ENCODE peak calls at places on chromosomes 5 and 9, in ten cellular contexts. One of them, this sample, is unnamed.

GRCh38 chr5:78995521-78995920 is 10.4 kb upstream of the ARSB start:
- DNase-seq in T-helper 1 cell: no peak
- DNase-seq in NCI-H748 treated with DMSO at 0.1 percent for 48 hours: no peak
- DNase-seq in left ventricle myocardium inferior: no peak
- DNase-seq in cardiac fibroblast: no peak
- DNase-seq in breast epithelium: no peak
- DNase-seq in activated gamma-delta T cell treated with Interleukin-2 at 50 U/mL for 16 hours: no peak
- DNase-seq in stimulated activated naive CD8-positive, alpha-beta T cell treated with anti-CD3 and anti-CD28 coated beads, Interleukin-15, amount 100 ng/mL, for 72 hours: no peak
- DNase-seq in EH: no peak
- DNase-seq in glutamatergic neuron: no peak
- DNase-seq in this sample: no peak

GRCh38 chr9:93306081-93306480 is 122.1 kb downstream of the WNK2 start:
- DNase-seq in T-helper 1 cell: no peak
- DNase-seq in NCI-H748 treated with DMSO at 0.1 percent for 48 hours: no peak
- DNase-seq in left ventricle myocardium inferior: no peak
- DNase-seq in cardiac fibroblast: no peak
- DNase-seq in breast epithelium: peak; percentile 7
- DNase-seq in activated gamma-delta T cell treated with Interleukin-2 at 50 U/mL for 16 hours: no peak
- DNase-seq in stimulated activated naive CD8-positive, alpha-beta T cell treated with anti-CD3 and anti-CD28 coated beads, Interleukin-15, amount 100 ng/mL, for 72 hours: no peak
- DNase-seq in EH: no peak
- DNase-seq in glutamatergic neuron: no peak
- DNase-seq in this sample: no peak

GRCh38 chr9:127162567-127163365 is 40.3 kb upstream of the ANGPTL2 start:
- DNase-seq in T-helper 1 cell: no peak
- DNase-seq in NCI-H748 treated with DMSO at 0.1 percent for 48 hours: no peak
- DNase-seq in left ventricle myocardium inferior: no peak
- DNase-seq in cardiac fibroblast: no peak
- DNase-seq in breast epithelium: no peak
- DNase-seq in activated gamma-delta T cell treated with Interleukin-2 at 50 U/mL for 16 hours: no peak
- DNase-seq in stimulated activated naive CD8-positive, alpha-beta T cell treated with anti-CD3 and anti-CD28 coated beads, Interleukin-15, amount 100 ng/mL, for 72 hours: no peak
- DNase-seq in EH: peak; percentile 12
- DNase-seq in glutamatergic neuron: no peak
- DNase-seq in this sample: no peak

GRCh38 chr5:119269061-119269579 is 86.7 kb upstream of the TNFAIP8 start:
- DNase-seq in T-helper 1 cell: no peak
- DNase-seq in NCI-H748 treated with DMSO at 0.1 percent for 48 hours: peak; percentile 60
- DNase-seq in left ventricle myocardium inferior: peak; percentile 20
- DNase-seq in cardiac fibroblast: peak; percentile 30
- DNase-seq in breast epithelium: peak; percentile 26
- DNase-seq in activated gamma-delta T cell treated with Interleukin-2 at 50 U/mL for 16 hours: no peak
- DNase-seq in stimulated activated naive CD8-positive, alpha-beta T cell treated with anti-CD3 and anti-CD28 coated beads, Interleukin-15, amount 100 ng/mL, for 72 hours: peak; percentile 51
- DNase-seq in EH: peak; percentile 36
- DNase-seq in glutamatergic neuron: no peak
- DNase-seq in this sample: peak; percentile 31

GRCh38 chr5:118723021-118723338 is 265.4 kb downstream of the DTWD2 start:
- DNase-seq in T-helper 1 cell: no peak
- DNase-seq in NCI-H748 treated with DMSO at 0.1 percent for 48 hours: no peak
- DNase-seq in left ventricle myocardium inferior: no peak
- DNase-seq in cardiac fibroblast: no peak
- DNase-seq in breast epithelium: no peak
- DNase-seq in activated gamma-delta T cell treated with Interleukin-2 at 50 U/mL for 16 hours: no peak
- DNase-seq in stimulated activated naive CD8-positive, alpha-beta T cell treated with anti-CD3 and anti-CD28 coated beads, Interleukin-15, amount 100 ng/mL, for 72 hours: no peak
- DNase-seq in EH: no peak
- DNase-seq in glutamatergic neuron: no peak
- DNase-seq in this sample: no peak

GRCh38 chr5:151483176-151483575 is 35.8 kb downstream of the SLC36A1 start:
- DNase-seq in T-helper 1 cell: no peak
- DNase-seq in NCI-H748 treated with DMSO at 0.1 percent for 48 hours: no peak
- DNase-seq in left ventricle myocardium inferior: no peak
- DNase-seq in cardiac fibroblast: peak; percentile 25
- DNase-seq in breast epithelium: no peak
- DNase-seq in activated gamma-delta T cell treated with Interleukin-2 at 50 U/mL for 16 hours: no peak
- DNase-seq in stimulated activated naive CD8-positive, alpha-beta T cell treated with anti-CD3 and anti-CD28 coated beads, Interleukin-15, amount 100 ng/mL, for 72 hours: no peak
- DNase-seq in EH: no peak
- DNase-seq in glutamatergic neuron: no peak
- DNase-seq in this sample: peak; percentile 58

GRCh38 chr9:21966140-21966851 is 27.9 kb downstream of the CDKN2A start:
- DNase-seq in T-helper 1 cell: no peak
- DNase-seq in NCI-H748 treated with DMSO at 0.1 percent for 48 hours: no peak
- DNase-seq in left ventricle myocardium inferior: no peak
- DNase-seq in cardiac fibroblast: no peak
- DNase-seq in breast epithelium: no peak
- DNase-seq in activated gamma-delta T cell treated with Interleukin-2 at 50 U/mL for 16 hours: no peak
- DNase-seq in stimulated activated naive CD8-positive, alpha-beta T cell treated with anti-CD3 and anti-CD28 coated beads, Interleukin-15, amount 100 ng/mL, for 72 hours: no peak
- DNase-seq in EH: no peak
- DNase-seq in glutamatergic neuron: no peak
- DNase-seq in this sample: no peak

GRCh38 chr5:90022711-90023053 is 386.9 kb downstream of the CETN3 start:
- DNase-seq in T-helper 1 cell: no peak
- DNase-seq in NCI-H748 treated with DMSO at 0.1 percent for 48 hours: no peak
- DNase-seq in left ventricle myocardium inferior: no peak
- DNase-seq in cardiac fibroblast: peak; percentile 24
- DNase-seq in breast epithelium: no peak
- DNase-seq in activated gamma-delta T cell treated with Interleukin-2 at 50 U/mL for 16 hours: no peak
- DNase-seq in stimulated activated naive CD8-positive, alpha-beta T cell treated with anti-CD3 and anti-CD28 coated beads, Interleukin-15, amount 100 ng/mL, for 72 hours: no peak
- DNase-seq in EH: no peak
- DNase-seq in glutamatergic neuron: no peak
- DNase-seq in this sample: no peak

GRCh38 chr5:127923804-127924570 is 159.6 kb upstream of the SLC12A2 start:
- DNase-seq in T-helper 1 cell: no peak
- DNase-seq in NCI-H748 treated with DMSO at 0.1 percent for 48 hours: no peak
- DNase-seq in left ventricle myocardium inferior: no peak
- DNase-seq in cardiac fibroblast: no peak
- DNase-seq in breast epithelium: no peak
- DNase-seq in activated gamma-delta T cell treated with Interleukin-2 at 50 U/mL for 16 hours: no peak
- DNase-seq in stimulated activated naive CD8-positive, alpha-beta T cell treated with anti-CD3 and anti-CD28 coated beads, Interleukin-15, amount 100 ng/mL, for 72 hours: no peak
- DNase-seq in EH: no peak
- DNase-seq in glutamatergic neuron: no peak
- DNase-seq in this sample: no peak

GRCh38 chr5:104942735-104943134 is 1380.1 kb upstream of the NUDT12 start:
- DNase-seq in T-helper 1 cell: no peak
- DNase-seq in NCI-H748 treated with DMSO at 0.1 percent for 48 hours: no peak
- DNase-seq in left ventricle myocardium inferior: no peak
- DNase-seq in cardiac fibroblast: no peak
- DNase-seq in breast epithelium: no peak
- DNase-seq in activated gamma-delta T cell treated with Interleukin-2 at 50 U/mL for 16 hours: no peak
- DNase-seq in stimulated activated naive CD8-positive, alpha-beta T cell treated with anti-CD3 and anti-CD28 coated beads, Interleukin-15, amount 100 ng/mL, for 72 hours: no peak
- DNase-seq in EH: no peak
- DNase-seq in glutamatergic neuron: no peak
- DNase-seq in this sample: no peak

GRCh38 chr9:100933656-100934055 is 94.9 kb upstream of the PLPPR1 start:
- DNase-seq in T-helper 1 cell: no peak
- DNase-seq in NCI-H748 treated with DMSO at 0.1 percent for 48 hours: no peak
- DNase-seq in left ventricle myocardium inferior: no peak
- DNase-seq in cardiac fibroblast: peak; percentile 48
- DNase-seq in breast epithelium: no peak
- DNase-seq in activated gamma-delta T cell treated with Interleukin-2 at 50 U/mL for 16 hours: no peak
- DNase-seq in stimulated activated naive CD8-positive, alpha-beta T cell treated with anti-CD3 and anti-CD28 coated beads, Interleukin-15, amount 100 ng/mL, for 72 hours: no peak
- DNase-seq in EH: peak; percentile 15
- DNase-seq in glutamatergic neuron: no peak
- DNase-seq in this sample: peak; percentile 45

GRCh38 chr9:92155221-92155620 is 40.0 kb upstream of the SPTLC1 start:
- DNase-seq in T-helper 1 cell: no peak
- DNase-seq in NCI-H748 treated with DMSO at 0.1 percent for 48 hours: no peak
- DNase-seq in left ventricle myocardium inferior: no peak
- DNase-seq in cardiac fibroblast: no peak
- DNase-seq in breast epithelium: no peak
- DNase-seq in activated gamma-delta T cell treated with Interleukin-2 at 50 U/mL for 16 hours: no peak
- DNase-seq in stimulated activated naive CD8-positive, alpha-beta T cell treated with anti-CD3 and anti-CD28 coated beads, Interleukin-15, amount 100 ng/mL, for 72 hours: no peak
- DNase-seq in EH: no peak
- DNase-seq in glutamatergic neuron: no peak
- DNase-seq in this sample: no peak

GRCh38 chr5:156326718-156327259 is at the start of gene SGCD:
- DNase-seq in T-helper 1 cell: no peak
- DNase-seq in NCI-H748 treated with DMSO at 0.1 percent for 48 hours: no peak
- DNase-seq in left ventricle myocardium inferior: peak; percentile 71
- DNase-seq in cardiac fibroblast: peak; percentile 33
- DNase-seq in breast epithelium: no peak
- DNase-seq in activated gamma-delta T cell treated with Interleukin-2 at 50 U/mL for 16 hours: no peak
- DNase-seq in stimulated activated naive CD8-positive, alpha-beta T cell treated with anti-CD3 and anti-CD28 coated beads, Interleukin-15, amount 100 ng/mL, for 72 hours: no peak
- DNase-seq in EH: peak; percentile 94
- DNase-seq in glutamatergic neuron: peak; percentile 20
- DNase-seq in this sample: peak; percentile 97

GRCh38 chr9:111691686-111692329 is 30.4 kb downstream of the GNG10 start:
- DNase-seq in T-helper 1 cell: no peak
- DNase-seq in NCI-H748 treated with DMSO at 0.1 percent for 48 hours: peak; percentile 17
- DNase-seq in left ventricle myocardium inferior: no peak
- DNase-seq in cardiac fibroblast: peak; percentile 64
- DNase-seq in breast epithelium: no peak
- DNase-seq in activated gamma-delta T cell treated with Interleukin-2 at 50 U/mL for 16 hours: no peak
- DNase-seq in stimulated activated naive CD8-positive, alpha-beta T cell treated with anti-CD3 and anti-CD28 coated beads, Interleukin-15, amount 100 ng/mL, for 72 hours: no peak
- DNase-seq in EH: peak; percentile 54
- DNase-seq in glutamatergic neuron: no peak
- DNase-seq in this sample: peak; percentile 49

GRCh38 chr5:176851871-176852270 is 41.5 kb downstream of the UNC5A start:
- DNase-seq in T-helper 1 cell: no peak
- DNase-seq in NCI-H748 treated with DMSO at 0.1 percent for 48 hours: no peak
- DNase-seq in left ventricle myocardium inferior: no peak
- DNase-seq in cardiac fibroblast: no peak
- DNase-seq in breast epithelium: no peak
- DNase-seq in activated gamma-delta T cell treated with Interleukin-2 at 50 U/mL for 16 hours: no peak
- DNase-seq in stimulated activated naive CD8-positive, alpha-beta T cell treated with anti-CD3 and anti-CD28 coated beads, Interleukin-15, amount 100 ng/mL, for 72 hours: no peak
- DNase-seq in EH: no peak
- DNase-seq in glutamatergic neuron: no peak
- DNase-seq in this sample: no peak

GRCh38 chr9:105466898-105467455 is 19.1 kb downstream of the FSD1L start:
- DNase-seq in T-helper 1 cell: no peak
- DNase-seq in NCI-H748 treated with DMSO at 0.1 percent for 48 hours: no peak
- DNase-seq in left ventricle myocardium inferior: no peak
- DNase-seq in cardiac fibroblast: no peak
- DNase-seq in breast epithelium: no peak
- DNase-seq in activated gamma-delta T cell treated with Interleukin-2 at 50 U/mL for 16 hours: no peak
- DNase-seq in stimulated activated naive CD8-positive, alpha-beta T cell treated with anti-CD3 and anti-CD28 coated beads, Interleukin-15, amount 100 ng/mL, for 72 hours: no peak
- DNase-seq in EH: peak; percentile 43
- DNase-seq in glutamatergic neuron: no peak
- DNase-seq in this sample: peak; percentile 47

GRCh38 chr5:8848362-8848761 is 697.5 kb downstream of the SEMA5A start:
- DNase-seq in T-helper 1 cell: no peak
- DNase-seq in NCI-H748 treated with DMSO at 0.1 percent for 48 hours: peak; percentile 73
- DNase-seq in left ventricle myocardium inferior: no peak
- DNase-seq in cardiac fibroblast: no peak
- DNase-seq in breast epithelium: no peak
- DNase-seq in activated gamma-delta T cell treated with Interleukin-2 at 50 U/mL for 16 hours: no peak
- DNase-seq in stimulated activated naive CD8-positive, alpha-beta T cell treated with anti-CD3 and anti-CD28 coated beads, Interleukin-15, amount 100 ng/mL, for 72 hours: no peak
- DNase-seq in EH: no peak
- DNase-seq in glutamatergic neuron: no peak
- DNase-seq in this sample: no peak

GRCh38 chr5:169286572-169287325 is 14.2 kb downstream of the SLIT3 start:
- DNase-seq in T-helper 1 cell: no peak
- DNase-seq in NCI-H748 treated with DMSO at 0.1 percent for 48 hours: no peak
- DNase-seq in left ventricle myocardium inferior: peak; percentile 38
- DNase-seq in cardiac fibroblast: no peak
- DNase-seq in breast epithelium: no peak
- DNase-seq in activated gamma-delta T cell treated with Interleukin-2 at 50 U/mL for 16 hours: no peak
- DNase-seq in stimulated activated naive CD8-positive, alpha-beta T cell treated with anti-CD3 and anti-CD28 coated beads, Interleukin-15, amount 100 ng/mL, for 72 hours: no peak
- DNase-seq in EH: no peak
- DNase-seq in glutamatergic neuron: no peak
- DNase-seq in this sample: peak; percentile 40

GRCh38 chr5:90158131-90158530 is 251.4 kb downstream of the CETN3 start:
- DNase-seq in T-helper 1 cell: no peak
- DNase-seq in NCI-H748 treated with DMSO at 0.1 percent for 48 hours: no peak
- DNase-seq in left ventricle myocardium inferior: no peak
- DNase-seq in cardiac fibroblast: no peak
- DNase-seq in breast epithelium: no peak
- DNase-seq in activated gamma-delta T cell treated with Interleukin-2 at 50 U/mL for 16 hours: no peak
- DNase-seq in stimulated activated naive CD8-positive, alpha-beta T cell treated with anti-CD3 and anti-CD28 coated beads, Interleukin-15, amount 100 ng/mL, for 72 hours: no peak
- DNase-seq in EH: no peak
- DNase-seq in glutamatergic neuron: no peak
- DNase-seq in this sample: no peak

GRCh38 chr5:53399921-53400697 is 80.3 kb upstream of the FST start:
- DNase-seq in T-helper 1 cell: no peak
- DNase-seq in NCI-H748 treated with DMSO at 0.1 percent for 48 hours: no peak
- DNase-seq in left ventricle myocardium inferior: no peak
- DNase-seq in cardiac fibroblast: peak; percentile 66
- DNase-seq in breast epithelium: no peak
- DNase-seq in activated gamma-delta T cell treated with Interleukin-2 at 50 U/mL for 16 hours: no peak
- DNase-seq in stimulated activated naive CD8-positive, alpha-beta T cell treated with anti-CD3 and anti-CD28 coated beads, Interleukin-15, amount 100 ng/mL, for 72 hours: no peak
- DNase-seq in EH: peak; percentile 55
- DNase-seq in glutamatergic neuron: no peak
- DNase-seq in this sample: peak; percentile 56

GRCh38 chr5:131640043-131640856 is 5.2 kb upstream of the RAPGEF6 start:
- DNase-seq in T-helper 1 cell: peak; percentile 18
- DNase-seq in NCI-H748 treated with DMSO at 0.1 percent for 48 hours: no peak
- DNase-seq in left ventricle myocardium inferior: no peak
- DNase-seq in cardiac fibroblast: peak; percentile 72
- DNase-seq in breast epithelium: no peak
- DNase-seq in activated gamma-delta T cell treated with Interleukin-2 at 50 U/mL for 16 hours: peak; percentile 33
- DNase-seq in stimulated activated naive CD8-positive, alpha-beta T cell treated with anti-CD3 and anti-CD28 coated beads, Interleukin-15, amount 100 ng/mL, for 72 hours: peak; percentile 67
- DNase-seq in EH: no peak
- DNase-seq in glutamatergic neuron: no peak
- DNase-seq in this sample: peak; percentile 70

GRCh38 chr5:134468921-134469400 is 56.5 kb upstream of the JADE2 start:
- DNase-seq in T-helper 1 cell: no peak
- DNase-seq in NCI-H748 treated with DMSO at 0.1 percent for 48 hours: no peak
- DNase-seq in left ventricle myocardium inferior: no peak
- DNase-seq in cardiac fibroblast: no peak
- DNase-seq in breast epithelium: no peak
- DNase-seq in activated gamma-delta T cell treated with Interleukin-2 at 50 U/mL for 16 hours: no peak
- DNase-seq in stimulated activated naive CD8-positive, alpha-beta T cell treated with anti-CD3 and anti-CD28 coated beads, Interleukin-15, amount 100 ng/mL, for 72 hours: no peak
- DNase-seq in EH: no peak
- DNase-seq in glutamatergic neuron: no peak
- DNase-seq in this sample: no peak

GRCh38 chr5:2598503-2598902 is 153.0 kb downstream of the IRX2 start:
- DNase-seq in T-helper 1 cell: no peak
- DNase-seq in NCI-H748 treated with DMSO at 0.1 percent for 48 hours: no peak
- DNase-seq in left ventricle myocardium inferior: no peak
- DNase-seq in cardiac fibroblast: no peak
- DNase-seq in breast epithelium: no peak
- DNase-seq in activated gamma-delta T cell treated with Interleukin-2 at 50 U/mL for 16 hours: no peak
- DNase-seq in stimulated activated naive CD8-positive, alpha-beta T cell treated with anti-CD3 and anti-CD28 coated beads, Interleukin-15, amount 100 ng/mL, for 72 hours: no peak
- DNase-seq in EH: no peak
- DNase-seq in glutamatergic neuron: no peak
- DNase-seq in this sample: no peak

GRCh38 chr9:82108474-82108873 is 119.9 kb downstream of the SPATA31D1 start:
- DNase-seq in T-helper 1 cell: no peak
- DNase-seq in NCI-H748 treated with DMSO at 0.1 percent for 48 hours: no peak
- DNase-seq in left ventricle myocardium inferior: no peak
- DNase-seq in cardiac fibroblast: no peak
- DNase-seq in breast epithelium: no peak
- DNase-seq in activated gamma-delta T cell treated with Interleukin-2 at 50 U/mL for 16 hours: no peak
- DNase-seq in stimulated activated naive CD8-positive, alpha-beta T cell treated with anti-CD3 and anti-CD28 coated beads, Interleukin-15, amount 100 ng/mL, for 72 hours: no peak
- DNase-seq in EH: no peak
- DNase-seq in glutamatergic neuron: no peak
- DNase-seq in this sample: no peak

GRCh38 chr9:13387668-13388124 is 108.2 kb upstream of the MPDZ start:
- DNase-seq in T-helper 1 cell: no peak
- DNase-seq in NCI-H748 treated with DMSO at 0.1 percent for 48 hours: no peak
- DNase-seq in left ventricle myocardium inferior: no peak
- DNase-seq in cardiac fibroblast: peak; percentile 48
- DNase-seq in breast epithelium: no peak
- DNase-seq in activated gamma-delta T cell treated with Interleukin-2 at 50 U/mL for 16 hours: no peak
- DNase-seq in stimulated activated naive CD8-positive, alpha-beta T cell treated with anti-CD3 and anti-CD28 coated beads, Interleukin-15, amount 100 ng/mL, for 72 hours: no peak
- DNase-seq in EH: peak; percentile 1
- DNase-seq in glutamatergic neuron: no peak
- DNase-seq in this sample: peak; percentile 74

GRCh38 chr5:111641533-111642230 is 115.3 kb downstream of the NREP start:
- DNase-seq in T-helper 1 cell: no peak
- DNase-seq in NCI-H748 treated with DMSO at 0.1 percent for 48 hours: no peak
- DNase-seq in left ventricle myocardium inferior: no peak
- DNase-seq in cardiac fibroblast: peak; percentile 76
- DNase-seq in breast epithelium: no peak
- DNase-seq in activated gamma-delta T cell treated with Interleukin-2 at 50 U/mL for 16 hours: no peak
- DNase-seq in stimulated activated naive CD8-positive, alpha-beta T cell treated with anti-CD3 and anti-CD28 coated beads, Interleukin-15, amount 100 ng/mL, for 72 hours: no peak
- DNase-seq in EH: peak; percentile 93
- DNase-seq in glutamatergic neuron: no peak
- DNase-seq in this sample: peak; percentile 93

GRCh38 chr5:151897896-151898295 is 26.8 kb downstream of the GLRA1 start:
- DNase-seq in T-helper 1 cell: no peak
- DNase-seq in NCI-H748 treated with DMSO at 0.1 percent for 48 hours: no peak
- DNase-seq in left ventricle myocardium inferior: no peak
- DNase-seq in cardiac fibroblast: peak; percentile 29
- DNase-seq in breast epithelium: no peak
- DNase-seq in activated gamma-delta T cell treated with Interleukin-2 at 50 U/mL for 16 hours: no peak
- DNase-seq in stimulated activated naive CD8-positive, alpha-beta T cell treated with anti-CD3 and anti-CD28 coated beads, Interleukin-15, amount 100 ng/mL, for 72 hours: no peak
- DNase-seq in EH: peak; percentile 6
- DNase-seq in glutamatergic neuron: no peak
- DNase-seq in this sample: no peak

GRCh38 chr9:98175013-98175679 is 17.3 kb downstream of the CORO2A start:
- DNase-seq in T-helper 1 cell: no peak
- DNase-seq in NCI-H748 treated with DMSO at 0.1 percent for 48 hours: no peak
- DNase-seq in left ventricle myocardium inferior: no peak
- DNase-seq in cardiac fibroblast: no peak
- DNase-seq in breast epithelium: no peak
- DNase-seq in activated gamma-delta T cell treated with Interleukin-2 at 50 U/mL for 16 hours: no peak
- DNase-seq in stimulated activated naive CD8-positive, alpha-beta T cell treated with anti-CD3 and anti-CD28 coated beads, Interleukin-15, amount 100 ng/mL, for 72 hours: no peak
- DNase-seq in EH: no peak
- DNase-seq in glutamatergic neuron: no peak
- DNase-seq in this sample: no peak

This sample was measured in GM23248.